ENCODE peak calls at places on chromosomes 2 and 18, in four cellular contexts. K, H, G and N are unnamed samples.

GRCh38 chr2:170324640-170325046 is 146.7 kb downstream of the MYO3B start:
- DNase-seq in H (peak; percentile 57), K (peak; percentile 43), G (peak; percentile 37), N (peak; percentile 59)

GRCh38 chr2:205477016-205477705 is 205.1 kb upstream of the NRP2 start:
- DNase-seq in G (peak; percentile 64), H (no peak), K (peak; percentile 40), N (no peak)

GRCh38 chr2:40488101-40488598 is 36.3 kb upstream of the SLC8A1 start:
- DNase-seq in G (peak; percentile 56), K (peak; percentile 55), H (peak; percentile 75), N (peak; percentile 18)

GRCh38 chr18:54359233-54359632 is 1.5 kb downstream of the C18orf54 start:
- DNase-seq in G (peak; percentile 11), K (peak; percentile 32), H (peak; percentile 11), N (no peak)

GRCh38 chr2:18855027-18855426 is 265.7 kb upstream of the NT5C1B start:
- DNase-seq in G (peak; percentile 22), K (peak; percentile 17), H (peak; percentile 33), N (peak; percentile 22)

GRCh38 chr2:137888845-137889244 is 75.4 kb upstream of the HNMT start:
- DNase-seq in G (no peak), H (peak; percentile 39), K (peak; percentile 23), N (peak; percentile 56)

GRCh38 chr18:23238152-23238531 is 102.9 kb downstream of the CABLES1 start:
- DNase-seq in H (peak; percentile 91), K (peak; percentile 46), G (peak; percentile 60), N (peak; percentile 62)

GRCh38 chr2:120177011-120177621 is 46.1 kb downstream of the TMEM185B start:
- DNase-seq in H (no peak), K (no peak), G (no peak), N (peak; percentile 95)

GRCh38 chr2:19720306-19720705 is 181.5 kb downstream of the TTC32 start:
- DNase-seq in H (no peak), G (no peak), K (no peak), N (no peak)

GRCh38 chr2:182894174-182894573 is 27.7 kb upstream of the FRZB start:
- DNase-seq in H (no peak), G (peak; percentile 40), K (no peak), N (no peak)

GRCh38 chr2:62550466-62550865 is 44.5 kb upstream of the TMEM17 start:
- DNase-seq in H (no peak), K (no peak), G (peak; percentile 26), N (no peak)

GRCh38 chr2:10810175-10811161 is 2.1 kb downstream of the PDIA6 start:
- DNase-seq in H (peak; percentile 31), K (peak; percentile 60), G (peak; percentile 45), N (peak; percentile 45)

GRCh38 chr2:122340246-122340645 is 584.8 kb downstream of the TSN start:
- DNase-seq in K (no peak), G (no peak), H (no peak), N (peak; percentile 86)

GRCh38 chr2:181613241-181613640 is 43.7 kb downstream of the CERKL start:
- DNase-seq in H (no peak), G (no peak), K (no peak), N (no peak)

GRCh38 chr2:103161456-103162289 is 399.8 kb downstream of the TMEM182 start:
- DNase-seq in G (peak; percentile 30), H (peak; percentile 61), K (peak; percentile 20), N (peak; percentile 98)

GRCh38 chr2:48092846-48093498 is 186.7 kb upstream of the FBXO11 start:
- DNase-seq in H (peak; percentile 32), K (no peak), G (peak; percentile 57), N (no peak)

GRCh38 chr18:864872-865273 is 39.8 kb upstream of the ADCYAP1 start:
- DNase-seq in G (peak; percentile 70), H (peak; percentile 87), K (peak; percentile 74), N (peak; percentile 48)

GRCh38 chr18:13653746-13654455 is 72.5 kb downstream of the FAM210A start:
- DNase-seq in K (no peak), H (no peak), G (no peak), N (no peak)

GRCh38 chr18:48838921-48839818 is 111.6 kb downstream of the SMAD7 start:
- DNase-seq in G (peak; percentile 73), K (peak; percentile 92), H (peak; percentile 57), N (peak; percentile 74)

GRCh38 chr18:23939366-23939765 is 75.2 kb upstream of the TTC39C start:
- DNase-seq in H (no peak), G (no peak), K (no peak), N (no peak)

GRCh38 chr2:201618744-201619654 is 24.3 kb downstream of the TMEM237 start:
- DNase-seq in K (peak; percentile 78), G (peak; percentile 50), H (peak; percentile 85), N (peak; percentile 27)

GRCh38 chr2:64548795-64549194 is 24.7 kb downstream of the AFTPH start:
- DNase-seq in K (peak; percentile 13), H (no peak), G (no peak), N (no peak)

GRCh38 chr18:56884511-56884910 is 233.4 kb downstream of the WDR7 start:
- DNase-seq in G (no peak), K (no peak), H (no peak), N (peak; percentile 51)

DNA sequence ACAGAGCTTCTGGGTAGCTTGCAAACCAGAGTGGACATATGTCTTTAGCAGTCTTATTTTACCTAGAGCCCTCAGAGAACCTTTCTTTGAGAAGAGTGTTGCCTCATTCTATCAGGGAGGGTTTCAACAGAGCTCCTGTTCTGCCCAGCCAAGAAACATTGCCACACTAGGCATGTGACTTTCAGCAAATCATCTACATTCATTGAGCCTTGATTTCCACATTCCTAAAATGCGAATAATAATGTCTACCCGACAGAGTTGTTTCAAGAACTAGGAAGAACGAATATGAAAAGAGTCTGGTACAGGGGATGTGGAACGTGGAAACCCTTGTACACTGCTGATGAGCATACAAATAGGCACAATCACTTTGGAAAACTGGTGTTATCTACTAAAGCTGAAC is 7.8 kb upstream of the PRKAG3 start:
- DNase-seq in K (peak; percentile 68), G (peak; percentile 62), H (peak; percentile 84), N (peak; percentile 73)
- H3K4me3 ChIP-seq in K (no peak overlapping the region), G (no peak overlapping the region), H (no peak overlapping the region), N (no peak overlapping the region)

GRCh38 chr2:235832941-235833340 is 335.2 kb downstream of the GBX2 start:
- DNase-seq in K (no peak), H (no peak), G (no peak), N (no peak)

GRCh38 chr2:235836416-235837042 is 331.7 kb downstream of the GBX2 start:
- DNase-seq in K (peak; percentile 12), G (peak; percentile 9), H (no peak), N (peak; percentile 9)

GRCh38 chr2:235834781-235835180 is 333.4 kb downstream of the GBX2 start:
- DNase-seq in G (no peak), H (no peak), K (no peak), N (no peak)

GRCh38 chr2:235831755-235832154 is 336.4 kb downstream of the GBX2 start:
- DNase-seq in K (no peak), H (no peak), G (no peak), N (no peak)

DNA sequence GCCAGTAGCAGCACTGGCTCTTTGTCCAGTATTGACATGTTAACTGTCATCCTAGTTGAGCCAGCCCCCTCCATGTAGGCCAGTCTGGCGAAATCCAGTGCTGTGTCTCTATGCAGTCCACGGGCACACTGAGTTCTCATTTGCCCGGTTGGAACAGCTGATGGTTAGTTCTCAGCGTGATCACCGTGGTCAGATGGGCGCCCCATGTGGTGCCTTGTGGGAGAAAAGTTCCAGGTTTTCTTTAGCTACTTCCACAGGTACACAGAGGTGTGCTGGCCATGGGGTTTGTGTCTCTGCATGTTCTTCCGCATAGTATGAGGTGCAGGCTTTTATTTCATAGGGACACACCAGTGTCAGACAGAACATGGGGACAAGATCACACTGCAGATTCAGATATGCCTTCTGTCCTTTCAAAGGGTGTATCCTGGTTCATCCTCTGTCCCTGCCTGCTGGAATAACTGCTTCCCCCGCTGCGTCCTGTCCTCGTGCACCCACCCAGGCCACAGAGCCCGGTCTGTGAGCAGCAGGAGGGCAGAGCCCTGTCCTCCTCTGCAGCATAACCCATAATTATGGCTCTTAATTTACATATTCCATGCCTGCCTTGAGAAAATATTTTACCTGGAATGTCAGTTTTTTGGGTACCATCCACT is 334.1 kb downstream of the GBX2 start:
- DNase-seq in H (no peak), K (no peak), G (no peak), N (no peak)
- TF ChIP-seq CTCF in H (no peak), K (no peak), G (no peak), N (no peak)

GRCh38 chr2:144253743-144254142 is 266.2 kb downstream of the ZEB2 start:
- DNase-seq in K (no peak), H (no peak), G (no peak), N (no peak)

GRCh38 chr2:144244938-144245337 is 275.0 kb downstream of the ZEB2 start:
- DNase-seq in K (no peak), H (no peak), G (no peak), N (no peak)

GRCh38 chr2:144249035-144249637 is 270.8 kb downstream of the ZEB2 start:
- DNase-seq in K (no peak), G (no peak), H (no peak), N (no peak)

GRCh38 chr2:144252694-144253093 is 267.2 kb downstream of the ZEB2 start:
- DNase-seq in K (no peak), H (no peak), G (no peak), N (no peak)

DNA sequence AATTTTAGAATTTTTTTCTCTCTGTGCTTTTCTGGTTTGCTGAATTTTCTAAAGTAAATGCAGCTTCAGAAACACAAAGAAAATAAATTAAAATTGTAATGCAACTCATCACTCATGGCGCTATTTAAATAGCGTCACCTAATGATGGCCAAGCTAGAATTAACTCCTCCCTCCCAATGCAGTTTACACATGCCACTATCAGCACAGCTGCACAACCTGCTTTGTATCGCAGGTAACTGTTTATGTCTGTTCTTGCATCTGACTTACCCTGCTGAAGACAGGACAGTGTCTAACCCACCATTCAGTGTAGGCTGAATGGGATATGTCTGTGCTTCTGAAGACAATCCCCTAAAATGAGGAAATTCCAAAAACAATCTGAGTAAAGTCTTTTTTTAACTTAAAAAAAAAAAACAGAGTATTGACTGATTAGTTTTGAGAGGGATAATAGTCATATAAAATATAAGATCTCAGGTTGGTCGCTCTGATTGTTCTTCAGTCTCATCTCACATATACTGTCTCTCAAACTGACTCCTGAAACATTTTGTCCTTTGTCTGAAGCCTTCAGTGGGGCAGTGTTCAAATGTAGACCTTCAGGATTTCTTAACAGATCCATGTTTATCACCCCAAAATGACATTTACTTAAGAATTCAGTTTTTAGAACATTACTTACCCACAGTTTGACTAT is 271.4 kb downstream of the ZEB2 start:
- DNase-seq in G (no peak), K (no peak), H (no peak), N (no peak)
- H3K4me3 ChIP-seq in G (no peak overlapping the region), K (no peak overlapping the region), H (no peak overlapping the region), N (no peak overlapping the region)

GRCh38 chr2:239736358-239737143 is 288.6 kb downstream of the NDUFA10 start:
- DNase-seq in K (no peak), G (no peak), H (no peak), N (no peak)
- TF ChIP-seq CTCF in K (no peak), G (no peak), H (no peak), N (no peak)

GRCh38 chr2:172555522-172556283 is at the start of gene PDK1:
- DNase-seq in G (peak; percentile 87), H (peak; percentile 93), K (peak; percentile 92), N (peak; percentile 74)

GRCh38 chr2:172561270-172561669 is 5.4 kb downstream of the PDK1 start:
- DNase-seq in H (peak; percentile 25), G (peak; percentile 33), K (no peak), N (no peak)

GRCh38 chr2:172560721-172561120 is 4.8 kb downstream of the PDK1 start:
- DNase-seq in K (no peak), H (no peak), G (peak; percentile 59), N (peak; percentile 41)

GRCh38 chr2:172556284-172557033 is 569 bp downstream of the PDK1 start:
- DNase-seq in H (peak; percentile 85), K (peak; percentile 73), G (peak; percentile 62), N (peak; percentile 62)

GRCh38 chr2:172558372-172558771 is 2.5 kb downstream of the PDK1 start:
- DNase-seq in G (no peak), H (no peak), K (no peak), N (no peak)
- H3K4me3 ChIP-seq in G (peak overlapping the region; percentile 81), H (no peak overlapping the region), K (no peak overlapping the region), N (no peak overlapping the region)